ENCODE peak calls at places on chromosomes 6 and 20, in seven cellular contexts. One of them, this sample, is unnamed.

GRCh38 chr20:45044084-45044573 is 56.8 kb downstream of the KCNS1 start:
- DNase-seq in HFFc6: peak
- DNase-seq in activated T-cell treated with anti-CD3 and anti-CD28 coated beads for 24 hours: peak
- DNase-seq in suprapubic skin: no peak
- DNase-seq in activated effector memory CD4-positive, alpha-beta T cell treated with anti-CD3 and anti-CD28 coated beads, Interleukin-2, amount 50 U/mL, for 16 hours: peak
- DNase-seq in nephron progenitor cell: peak
- DNase-seq in cardiac muscle cell: peak
- DNase-seq in this sample: peak

GRCh38 chr20:36017034-36017951 is 48.9 kb downstream of the CNBD2 start:
- DNase-seq in HFFc6: peak
- DNase-seq in activated T-cell treated with anti-CD3 and anti-CD28 coated beads for 24 hours: no peak
- DNase-seq in suprapubic skin: no peak
- DNase-seq in activated effector memory CD4-positive, alpha-beta T cell treated with anti-CD3 and anti-CD28 coated beads, Interleukin-2, amount 50 U/mL, for 16 hours: no peak
- DNase-seq in nephron progenitor cell: no peak
- DNase-seq in cardiac muscle cell: peak
- DNase-seq in this sample: no peak

GRCh38 chr6:90136176-90136575 is 160.5 kb downstream of the BACH2 start:
- DNase-seq in HFFc6: no peak
- DNase-seq in activated T-cell treated with anti-CD3 and anti-CD28 coated beads for 24 hours: no peak
- DNase-seq in suprapubic skin: no peak
- DNase-seq in activated effector memory CD4-positive, alpha-beta T cell treated with anti-CD3 and anti-CD28 coated beads, Interleukin-2, amount 50 U/mL, for 16 hours: no peak
- DNase-seq in nephron progenitor cell: no peak
- DNase-seq in cardiac muscle cell: peak
- DNase-seq in this sample: no peak

GRCh38 chr20:31560094-31560899 is 44.8 kb upstream of the ID1 start:
- DNase-seq in HFFc6: peak
- DNase-seq in activated T-cell treated with anti-CD3 and anti-CD28 coated beads for 24 hours: peak
- DNase-seq in suprapubic skin: no peak
- DNase-seq in activated effector memory CD4-positive, alpha-beta T cell treated with anti-CD3 and anti-CD28 coated beads, Interleukin-2, amount 50 U/mL, for 16 hours: peak
- DNase-seq in nephron progenitor cell: peak
- DNase-seq in cardiac muscle cell: peak
- DNase-seq in this sample: peak

GRCh38 chr20:62523473-62524203 is 47.8 kb upstream of the GATA5 start:
- DNase-seq in HFFc6: no peak
- DNase-seq in activated T-cell treated with anti-CD3 and anti-CD28 coated beads for 24 hours: peak
- DNase-seq in suprapubic skin: no peak
- DNase-seq in activated effector memory CD4-positive, alpha-beta T cell treated with anti-CD3 and anti-CD28 coated beads, Interleukin-2, amount 50 U/mL, for 16 hours: peak
- DNase-seq in nephron progenitor cell: no peak
- DNase-seq in cardiac muscle cell: no peak
- DNase-seq in this sample: no peak

GRCh38 chr6:166989427-166990034 is 9.7 kb upstream of the CEP43 start:
- DNase-seq in HFFc6: peak
- DNase-seq in activated T-cell treated with anti-CD3 and anti-CD28 coated beads for 24 hours: peak
- DNase-seq in suprapubic skin: no peak
- DNase-seq in activated effector memory CD4-positive, alpha-beta T cell treated with anti-CD3 and anti-CD28 coated beads, Interleukin-2, amount 50 U/mL, for 16 hours: peak
- DNase-seq in nephron progenitor cell: no peak
- DNase-seq in cardiac muscle cell: peak
- DNase-seq in this sample: peak

GRCh38 chr6:161079566-161080262 is 88.1 kb downstream of the MAP3K4 start:
- DNase-seq in HFFc6: peak
- DNase-seq in activated T-cell treated with anti-CD3 and anti-CD28 coated beads for 24 hours: peak
- DNase-seq in suprapubic skin: no peak
- DNase-seq in activated effector memory CD4-positive, alpha-beta T cell treated with anti-CD3 and anti-CD28 coated beads, Interleukin-2, amount 50 U/mL, for 16 hours: peak
- DNase-seq in nephron progenitor cell: no peak
- DNase-seq in cardiac muscle cell: peak
- DNase-seq in this sample: no peak

GRCh38 chr6:87722831-87723726 is 21.0 kb upstream of the AKIRIN2 start:
- DNase-seq in HFFc6: peak
- DNase-seq in activated T-cell treated with anti-CD3 and anti-CD28 coated beads for 24 hours: no peak
- DNase-seq in suprapubic skin: no peak
- DNase-seq in activated effector memory CD4-positive, alpha-beta T cell treated with anti-CD3 and anti-CD28 coated beads, Interleukin-2, amount 50 U/mL, for 16 hours: no peak
- DNase-seq in nephron progenitor cell: no peak
- DNase-seq in cardiac muscle cell: peak
- DNase-seq in this sample: no peak

GRCh38 chr6:138785092-138785491 is 10.8 kb upstream of the ECT2L start:
- DNase-seq in HFFc6: no peak
- DNase-seq in activated T-cell treated with anti-CD3 and anti-CD28 coated beads for 24 hours: no peak
- DNase-seq in suprapubic skin: no peak
- DNase-seq in activated effector memory CD4-positive, alpha-beta T cell treated with anti-CD3 and anti-CD28 coated beads, Interleukin-2, amount 50 U/mL, for 16 hours: no peak
- DNase-seq in nephron progenitor cell: no peak
- DNase-seq in cardiac muscle cell: peak
- DNase-seq in this sample: no peak

GRCh38 chr6:111087106-111087835 is at the start of gene SLC16A10:
- DNase-seq in HFFc6: no peak
- DNase-seq in activated T-cell treated with anti-CD3 and anti-CD28 coated beads for 24 hours: peak
- DNase-seq in suprapubic skin: peak
- DNase-seq in activated effector memory CD4-positive, alpha-beta T cell treated with anti-CD3 and anti-CD28 coated beads, Interleukin-2, amount 50 U/mL, for 16 hours: peak
- DNase-seq in nephron progenitor cell: peak
- DNase-seq in cardiac muscle cell: peak
- DNase-seq in this sample: peak

GRCh38 chr6:13593720-13594119 is 19.3 kb downstream of the SIRT5 start:
- DNase-seq in HFFc6: no peak
- DNase-seq in activated T-cell treated with anti-CD3 and anti-CD28 coated beads for 24 hours: no peak
- DNase-seq in suprapubic skin: no peak
- DNase-seq in activated effector memory CD4-positive, alpha-beta T cell treated with anti-CD3 and anti-CD28 coated beads, Interleukin-2, amount 50 U/mL, for 16 hours: no peak
- DNase-seq in nephron progenitor cell: no peak
- DNase-seq in cardiac muscle cell: peak
- DNase-seq in this sample: no peak

GRCh38 chr6:165931675-165932074 is 236.0 kb downstream of the TBXT start:
- DNase-seq in HFFc6: no peak
- DNase-seq in activated T-cell treated with anti-CD3 and anti-CD28 coated beads for 24 hours: no peak
- DNase-seq in suprapubic skin: no peak
- DNase-seq in activated effector memory CD4-positive, alpha-beta T cell treated with anti-CD3 and anti-CD28 coated beads, Interleukin-2, amount 50 U/mL, for 16 hours: no peak
- DNase-seq in nephron progenitor cell: no peak
- DNase-seq in cardiac muscle cell: no peak
- DNase-seq in this sample: no peak

GRCh38 chr6:100892116-100892515 is 11.0 kb upstream of the ASCC3 start:
- DNase-seq in HFFc6: no peak
- DNase-seq in activated T-cell treated with anti-CD3 and anti-CD28 coated beads for 24 hours: no peak
- DNase-seq in suprapubic skin: no peak
- DNase-seq in activated effector memory CD4-positive, alpha-beta T cell treated with anti-CD3 and anti-CD28 coated beads, Interleukin-2, amount 50 U/mL, for 16 hours: no peak
- DNase-seq in nephron progenitor cell: no peak
- DNase-seq in cardiac muscle cell: no peak
- DNase-seq in this sample: no peak

GRCh38 chr20:1368448-1369199 is 24.2 kb downstream of the FKBP1A start:
- DNase-seq in HFFc6: peak
- DNase-seq in activated T-cell treated with anti-CD3 and anti-CD28 coated beads for 24 hours: no peak
- DNase-seq in suprapubic skin: no peak
- DNase-seq in activated effector memory CD4-positive, alpha-beta T cell treated with anti-CD3 and anti-CD28 coated beads, Interleukin-2, amount 50 U/mL, for 16 hours: no peak
- DNase-seq in nephron progenitor cell: no peak
- DNase-seq in cardiac muscle cell: peak
- DNase-seq in this sample: no peak

GRCh38 chr20:31747640-31748039 is 8.6 kb downstream of the TPX2 start:
- DNase-seq in HFFc6: no peak
- DNase-seq in activated T-cell treated with anti-CD3 and anti-CD28 coated beads for 24 hours: no peak
- DNase-seq in suprapubic skin: no peak
- DNase-seq in activated effector memory CD4-positive, alpha-beta T cell treated with anti-CD3 and anti-CD28 coated beads, Interleukin-2, amount 50 U/mL, for 16 hours: no peak
- DNase-seq in nephron progenitor cell: no peak
- DNase-seq in cardiac muscle cell: peak
- DNase-seq in this sample: no peak

GRCh38 chr6:89132087-89132486 is 13.8 kb upstream of the PM20D2 start:
- DNase-seq in HFFc6: no peak
- DNase-seq in activated T-cell treated with anti-CD3 and anti-CD28 coated beads for 24 hours: no peak
- DNase-seq in suprapubic skin: no peak
- DNase-seq in activated effector memory CD4-positive, alpha-beta T cell treated with anti-CD3 and anti-CD28 coated beads, Interleukin-2, amount 50 U/mL, for 16 hours: no peak
- DNase-seq in nephron progenitor cell: no peak
- DNase-seq in cardiac muscle cell: no peak
- DNase-seq in this sample: no peak

GRCh38 chr20:41394931-41395668 is 28.5 kb upstream of the EMILIN3 start:
- DNase-seq in HFFc6: no peak
- DNase-seq in activated T-cell treated with anti-CD3 and anti-CD28 coated beads for 24 hours: no peak
- DNase-seq in suprapubic skin: no peak
- DNase-seq in activated effector memory CD4-positive, alpha-beta T cell treated with anti-CD3 and anti-CD28 coated beads, Interleukin-2, amount 50 U/mL, for 16 hours: no peak
- DNase-seq in nephron progenitor cell: no peak
- DNase-seq in cardiac muscle cell: no peak
- DNase-seq in this sample: no peak

GRCh38 chr20:47453167-47453782 is 48.4 kb upstream of the NCOA3 start:
- DNase-seq in HFFc6: peak
- DNase-seq in activated T-cell treated with anti-CD3 and anti-CD28 coated beads for 24 hours: peak
- DNase-seq in suprapubic skin: no peak
- DNase-seq in activated effector memory CD4-positive, alpha-beta T cell treated with anti-CD3 and anti-CD28 coated beads, Interleukin-2, amount 50 U/mL, for 16 hours: peak
- DNase-seq in nephron progenitor cell: no peak
- DNase-seq in cardiac muscle cell: peak
- DNase-seq in this sample: no peak

GRCh38 chr6:155248021-155249001 is 15.5 kb upstream of the CLDN20 start:
- DNase-seq in HFFc6: peak
- DNase-seq in activated T-cell treated with anti-CD3 and anti-CD28 coated beads for 24 hours: peak
- DNase-seq in suprapubic skin: no peak
- DNase-seq in activated effector memory CD4-positive, alpha-beta T cell treated with anti-CD3 and anti-CD28 coated beads, Interleukin-2, amount 50 U/mL, for 16 hours: peak
- DNase-seq in nephron progenitor cell: peak
- DNase-seq in cardiac muscle cell: peak
- DNase-seq in this sample: peak

GRCh38 chr6:53062369-53062639 is 2.9 kb upstream of the FBXO9 start:
- DNase-seq in HFFc6: no peak
- DNase-seq in activated T-cell treated with anti-CD3 and anti-CD28 coated beads for 24 hours: no peak
- DNase-seq in suprapubic skin: no peak
- DNase-seq in activated effector memory CD4-positive, alpha-beta T cell treated with anti-CD3 and anti-CD28 coated beads, Interleukin-2, amount 50 U/mL, for 16 hours: no peak
- DNase-seq in nephron progenitor cell: no peak
- DNase-seq in cardiac muscle cell: no peak
- DNase-seq in this sample: no peak

GRCh38 chr6:4041480-4041879 is 37.5 kb downstream of the FAM217A start:
- DNase-seq in HFFc6: no peak
- DNase-seq in activated T-cell treated with anti-CD3 and anti-CD28 coated beads for 24 hours: no peak
- DNase-seq in suprapubic skin: no peak
- DNase-seq in activated effector memory CD4-positive, alpha-beta T cell treated with anti-CD3 and anti-CD28 coated beads, Interleukin-2, amount 50 U/mL, for 16 hours: no peak
- DNase-seq in nephron progenitor cell: no peak
- DNase-seq in cardiac muscle cell: peak
- DNase-seq in this sample: no peak

GRCh38 chr6:119340766-119341487 is 8.6 kb downstream of the MAN1A1 start:
- DNase-seq in HFFc6: no peak
- DNase-seq in activated T-cell treated with anti-CD3 and anti-CD28 coated beads for 24 hours: no peak
- DNase-seq in suprapubic skin: no peak
- DNase-seq in activated effector memory CD4-positive, alpha-beta T cell treated with anti-CD3 and anti-CD28 coated beads, Interleukin-2, amount 50 U/mL, for 16 hours: no peak
- DNase-seq in nephron progenitor cell: no peak
- DNase-seq in cardiac muscle cell: no peak
- DNase-seq in this sample: no peak

GRCh38 chr20:45347297-45347935 is 808 bp downstream of the SDC4 start:
- DNase-seq in HFFc6: no peak
- DNase-seq in activated T-cell treated with anti-CD3 and anti-CD28 coated beads for 24 hours: no peak
- DNase-seq in suprapubic skin: no peak
- DNase-seq in activated effector memory CD4-positive, alpha-beta T cell treated with anti-CD3 and anti-CD28 coated beads, Interleukin-2, amount 50 U/mL, for 16 hours: no peak
- DNase-seq in nephron progenitor cell: no peak
- DNase-seq in cardiac muscle cell: no peak
- DNase-seq in this sample: no peak

GRCh38 chr6:15892369-15892768 is 229.5 kb upstream of the DTNBP1 start:
- DNase-seq in HFFc6: no peak
- DNase-seq in activated T-cell treated with anti-CD3 and anti-CD28 coated beads for 24 hours: no peak
- DNase-seq in suprapubic skin: no peak
- DNase-seq in activated effector memory CD4-positive, alpha-beta T cell treated with anti-CD3 and anti-CD28 coated beads, Interleukin-2, amount 50 U/mL, for 16 hours: no peak
- DNase-seq in nephron progenitor cell: no peak
- DNase-seq in cardiac muscle cell: peak
- DNase-seq in this sample: no peak

GRCh38 chr20:13883425-13883824 is 98.6 kb downstream of the NDUFAF5 start:
- DNase-seq in HFFc6: no peak
- DNase-seq in activated T-cell treated with anti-CD3 and anti-CD28 coated beads for 24 hours: no peak
- DNase-seq in suprapubic skin: no peak
- DNase-seq in activated effector memory CD4-positive, alpha-beta T cell treated with anti-CD3 and anti-CD28 coated beads, Interleukin-2, amount 50 U/mL, for 16 hours: no peak
- DNase-seq in nephron progenitor cell: no peak
- DNase-seq in cardiac muscle cell: no peak
- DNase-seq in this sample: no peak

GRCh38 chr20:51419236-51419635 is 123.3 kb downstream of the NFATC2 start:
- DNase-seq in HFFc6: no peak
- DNase-seq in activated T-cell treated with anti-CD3 and anti-CD28 coated beads for 24 hours: no peak
- DNase-seq in suprapubic skin: no peak
- DNase-seq in activated effector memory CD4-positive, alpha-beta T cell treated with anti-CD3 and anti-CD28 coated beads, Interleukin-2, amount 50 U/mL, for 16 hours: no peak
- DNase-seq in nephron progenitor cell: no peak
- DNase-seq in cardiac muscle cell: no peak
- DNase-seq in this sample: no peak

GRCh38 chr6:151731313-151731712 is 76.2 kb upstream of the ESR1 start:
- DNase-seq in HFFc6: no peak
- DNase-seq in activated T-cell treated with anti-CD3 and anti-CD28 coated beads for 24 hours: no peak
- DNase-seq in suprapubic skin: no peak
- DNase-seq in activated effector memory CD4-positive, alpha-beta T cell treated with anti-CD3 and anti-CD28 coated beads, Interleukin-2, amount 50 U/mL, for 16 hours: no peak
- DNase-seq in nephron progenitor cell: no peak
- DNase-seq in cardiac muscle cell: no peak
- DNase-seq in this sample: no peak

GRCh38 chr20:57882451-57883161 is 172.8 kb upstream of the PMEPA1 start:
- DNase-seq in HFFc6: no peak
- DNase-seq in activated T-cell treated with anti-CD3 and anti-CD28 coated beads for 24 hours: no peak
- DNase-seq in suprapubic skin: no peak
- DNase-seq in activated effector memory CD4-positive, alpha-beta T cell treated with anti-CD3 and anti-CD28 coated beads, Interleukin-2, amount 50 U/mL, for 16 hours: no peak
- DNase-seq in nephron progenitor cell: no peak
- DNase-seq in cardiac muscle cell: no peak
- DNase-seq in this sample: no peak

GRCh38 chr6:105832358-105832757 is 253.8 kb upstream of the PRDM1 start:
- DNase-seq in HFFc6: no peak
- DNase-seq in activated T-cell treated with anti-CD3 and anti-CD28 coated beads for 24 hours: no peak
- DNase-seq in suprapubic skin: no peak
- DNase-seq in activated effector memory CD4-positive, alpha-beta T cell treated with anti-CD3 and anti-CD28 coated beads, Interleukin-2, amount 50 U/mL, for 16 hours: no peak
- DNase-seq in nephron progenitor cell: no peak
- DNase-seq in cardiac muscle cell: no peak
- DNase-seq in this sample: no peak

GRCh38 chr6:97462031-97462430 is 179.0 kb upstream of the MMS22L start:
- DNase-seq in HFFc6: no peak
- DNase-seq in activated T-cell treated with anti-CD3 and anti-CD28 coated beads for 24 hours: no peak
- DNase-seq in suprapubic skin: no peak
- DNase-seq in activated effector memory CD4-positive, alpha-beta T cell treated with anti-CD3 and anti-CD28 coated beads, Interleukin-2, amount 50 U/mL, for 16 hours: no peak
- DNase-seq in nephron progenitor cell: no peak
- DNase-seq in cardiac muscle cell: no peak
- DNase-seq in this sample: no peak